ENCODE peak calls at places on chromosomes 4 and X, in five cellular contexts. Y is astrocyte of the cerebellum, F is IMR-90, S is cerebellar cortex, C is T-helper 1 cell. W is an unnamed sample.

GRCh38 chr4:15778191-15778741 is at the start of gene CD38:
- DNase-seq in F (no peak), Y (no peak), C (no peak), S (no peak), W (peak; percentile 18)

GRCh38 chr4:11623726-11624037 is 195.0 kb upstream of the HS3ST1 start:
- DNase-seq in Y (no peak), C (no peak), F (peak; percentile 27), S (peak; percentile 23), W (no peak)

GRCh38 chrX:49877397-49878101 is 1.7 kb upstream of the USP27X start:
- DNase-seq in S (peak; percentile 1), F (no peak), C (no peak), Y (no peak), W (no peak)

GRCh38 chrX:30910124-30910860 is 21.2 kb upstream of the TAB3 start:
- DNase-seq in S (no peak), Y (peak; percentile 51), C (no peak), F (peak; percentile 42), W (peak; percentile 26)

GRCh38 chrX:31366076-31366475 is 294.2 kb upstream of the FTHL17 start:
- DNase-seq in S (no peak), C (no peak), F (no peak), Y (no peak), W (no peak)

GRCh38 chr4:107870236-107870635 is 45.5 kb downstream of the SGMS2 start:
- DNase-seq in C (no peak), Y (no peak), F (no peak), S (no peak), W (no peak)

GRCh38 chrX:42149786-42150185 is 226.4 kb upstream of the CASK start:
- DNase-seq in F (no peak), C (no peak), S (no peak), Y (no peak), W (no peak)

GRCh38 chrX:67780694-67781109 is 236.9 kb downstream of the AR start:
- DNase-seq in S (peak; percentile 0), F (peak; percentile 78), Y (peak; percentile 88), C (no peak), W (peak; percentile 87)

GRCh38 chrX:115592997-115593734 is 32.2 kb downstream of the PLS3 start:
- DNase-seq in C (no peak), Y (no peak), F (peak; percentile 56), S (no peak), W (peak; percentile 67)

GRCh38 chr4:23401572-23401971 is 488.3 kb downstream of the PPARGC1A start:
- DNase-seq in C (no peak), Y (peak; percentile 16), S (no peak), F (no peak), W (no peak)

W was measured in ELR.